ENCODE peak calls at places on chromosomes 11 and 22, in nine cellular contexts. M is progenitor cell of endocrine pancreas; F is NCI-H510A treated with DMSO at 0.1 percent for 48 hours; O is CD8-positive, alpha-beta T cell; U is dorsolateral prefrontal cortex; A is fibroblast of pulmonary artery; V is T-helper 1 cell; H is endothelial cell of umbilical vein; Y is activated T-helper 1 cell treated with anti-CD3 and anti-CD28 coated beads, Interleukin-12 subunit alpha, Interleukin-12 subunit beta, Interleukin-2, Interleukin-4 antibody, amounts not matched to agents 30 ng/mL and 10 ng/mL and 1 ng/mL, durations not matched to agents 14 hours and 24 hours and 36 hours. R is an unnamed sample.
A peak's percentile ranks its signal among the peaks of the same experiment; 100 is the strongest.

GRCh38 chr22:20440637-20441591 is 3.3 kb upstream of the SCARF2 start:
- DNase-seq in M (no peak), U (no peak), O (no peak), V (no peak), Y (no peak), F (no peak), A (no peak), H (no peak), R (no peak)

GRCh38 chr11:74072286-74072685 is 63.4 kb upstream of the UCP3 start:
- DNase-seq in M (no peak), A (no peak), F (no peak), U (no peak), Y (no peak), H (no peak), O (no peak), V (no peak), R (no peak)

GRCh38 chr22:24200616-24201212 is 19.4 kb downstream of the SUSD2 start:
- DNase-seq in A (peak; percentile 81), Y (no peak), F (no peak), M (no peak), H (peak; percentile 74), U (no peak), V (no peak), O (no peak), R (no peak)

GRCh38 chr11:10868375-10868774 is 10.5 kb upstream of the ZBED5 start:
- DNase-seq in U (no peak), A (no peak), Y (no peak), V (no peak), H (no peak), F (no peak), O (no peak), M (no peak), R (no peak)

GRCh38 chr22:33476716-33477115 is 418.5 kb upstream of the SYN3 start:
- DNase-seq in A (no peak), V (no peak), U (no peak), O (no peak), M (no peak), H (no peak), F (no peak), Y (no peak), R (no peak)

GRCh38 chr11:36311926-36312592 is 16.0 kb downstream of the PRR5L start:
- DNase-seq in V (no peak), M (no peak), O (no peak), Y (no peak), U (no peak), H (no peak), F (peak; percentile 31), A (no peak), R (no peak)

GRCh38 chr11:87743002-87743401 is 432.2 kb downstream of the RAB38 start:
- DNase-seq in U (no peak), H (no peak), V (no peak), M (no peak), F (no peak), Y (no peak), A (no peak), O (no peak), R (no peak)

GRCh38 chr11:126718319-126718718 is 282.3 kb downstream of the KIRREL3 start:
- DNase-seq in V (no peak), Y (no peak), O (no peak), F (no peak), A (no peak), U (no peak), H (no peak), M (no peak), R (no peak)

GRCh38 chr11:126122863-126123262 is 60.2 kb upstream of the CDON start:
- DNase-seq in H (no peak), V (no peak), Y (no peak), U (no peak), A (no peak), O (no peak), F (no peak), M (no peak), R (no peak)

GRCh38 chr11:73760066-73760679 is 701 bp downstream of the RAB6A start:
- DNase-seq in O (no peak), F (no peak), V (no peak), H (peak; percentile 49), Y (no peak), M (peak; percentile 12), A (peak; percentile 44), U (peak; percentile 44), R (no peak)

GRCh38 chr11:104246590-104246989 is 82.6 kb upstream of the PDGFD start:
- DNase-seq in U (no peak), Y (no peak), V (no peak), F (no peak), A (no peak), O (no peak), H (no peak), M (no peak), R (no peak)

GRCh38 chr11:132685174-132685611 is 847.1 kb downstream of the OPCML start:
- DNase-seq in O (no peak), U (no peak), H (no peak), M (no peak), A (peak; percentile 48), Y (no peak), V (no peak), F (no peak), R (no peak)

GRCh38 chr11:71321433-71322191 is 69.2 kb upstream of the SHANK2 start:
- DNase-seq in O (no peak), Y (no peak), M (no peak), F (no peak), H (no peak), U (no peak), A (no peak), V (no peak), R (no peak)

GRCh38 chr11:21565283-21565682 is 627.6 kb upstream of the ANO5 start:
- DNase-seq in O (no peak), U (no peak), H (no peak), M (no peak), A (no peak), Y (no peak), V (no peak), F (no peak), R (no peak)

GRCh38 chr11:72584293-72584921 is 89.8 kb downstream of the PDE2A start:
- DNase-seq in O (peak; percentile 20), U (no peak), H (no peak), Y (peak; percentile 42), M (no peak), A (peak; percentile 39), F (no peak), V (peak; percentile 38), R (no peak)

GRCh38 chr22:31235076-31235475 is 23.0 kb downstream of the LIMK2 start:
- DNase-seq in Y (no peak), M (no peak), H (peak; percentile 84), O (no peak), A (peak; percentile 88), F (no peak), V (no peak), U (no peak), R (no peak)

GRCh38 chr22:29288837-29289236 is 17.6 kb upstream of the GAS2L1 start:
- DNase-seq in H (no peak), O (no peak), A (no peak), U (no peak), V (no peak), M (no peak), Y (no peak), F (no peak), R (no peak)

GRCh38 chr11:119210035-119210434 is 3.9 kb downstream of the CBL start:
- DNase-seq in H (no peak), Y (no peak), M (no peak), V (no peak), A (no peak), F (no peak), U (no peak), O (no peak), R (no peak)

GRCh38 chr11:57202282-57202681 is 20.5 kb downstream of the LRRC55 start:
- DNase-seq in O (no peak), F (no peak), Y (no peak), V (no peak), A (no peak), M (no peak), U (no peak), H (no peak), R (no peak)

GRCh38 chr11:1511937-1512496 is 25.4 kb upstream of the MOB2 start:
- DNase-seq in O (no peak), H (no peak), V (no peak), M (no peak), Y (no peak), F (no peak), A (no peak), U (no peak), R (no peak)

GRCh38 chr22:47287516-47287915 is 525.1 kb downstream of the TBC1D22A start:
- DNase-seq in F (no peak), H (no peak), O (no peak), U (no peak), V (no peak), Y (no peak), A (no peak), M (no peak), R (no peak)

GRCh38 chr11:88104408-88104807 is 70.8 kb downstream of the RAB38 start:
- DNase-seq in Y (no peak), H (no peak), O (no peak), A (no peak), V (no peak), U (no peak), F (no peak), M (no peak), R (no peak)

GRCh38 chr11:127805771-127806170 is 781.6 kb downstream of the ETS1 start:
- DNase-seq in O (no peak), A (no peak), H (no peak), V (no peak), M (no peak), U (no peak), F (no peak), Y (no peak), R (no peak)

R was measured in osteocyte.